ENCODE peak calls at places on chromosome X, in ten cellular contexts. I is left ventricle myocardium inferior, P is AG09309, X is HL-60, D is esophagus muscularis mucosa, C is lower lobe of right lung, V is tibial nerve, T is body of pancreas, K is astrocyte of the cerebellum, M is endodermal cell. E is an unnamed sample.
A peak's percentile ranks its signal among the peaks of the same experiment; 100 is the strongest.

GRCh38 chrX:74293343-74293946 is 10.5 kb upstream of the ZCCHC13 start:
- DNase-seq in I (peak; percentile 78), P (peak; percentile 29), X (peak; percentile 25), D (peak; percentile 92), C (peak; percentile 77), V (peak; percentile 40), T (peak; percentile 84), K (peak; percentile 28), M (peak; percentile 90), E (peak; percentile 73)

GRCh38 chrX:108584617-108585211 is 145.1 kb downstream of the COL4A5 start:
- DNase-seq in I (no peak), P (no peak), X (no peak), D (no peak), C (no peak), V (no peak), T (peak; percentile 10), K (no peak), M (peak; percentile 79), E (peak; percentile 9)

GRCh38 chrX:69277961-69278795 is 112.9 kb upstream of the PJA1 start:
- DNase-seq in I (no peak), P (no peak), X (no peak), D (no peak), C (no peak), V (no peak), T (no peak), K (no peak), M (peak; percentile 76), E (no peak)

GRCh38 chrX:155086202-155086840 is 15.0 kb downstream of the BRCC3 start:
- DNase-seq in I (no peak), P (no peak), X (no peak), D (no peak), C (no peak), V (no peak), T (peak; percentile 38), K (peak; percentile 5), M (peak; percentile 85), E (peak; percentile 67)

GRCh38 chrX:121641560-121641959 is 594.1 kb downstream of the GLUD2 start:
- DNase-seq in I (no peak), P (peak; percentile 24), X (no peak), D (no peak), C (no peak), V (no peak), T (no peak), K (peak; percentile 38), M (no peak), E (no peak)

GRCh38 chrX:140447150-140447549 is 57.7 kb downstream of the SOX3 start:
- DNase-seq in I (no peak), P (no peak), X (no peak), D (no peak), C (no peak), V (no peak), T (no peak), K (no peak), M (no peak), E (no peak)

GRCh38 chrX:102840871-102841705 is 96.0 kb upstream of the RAB40AL start:
- DNase-seq in I (no peak), P (no peak), X (no peak), D (no peak), C (no peak), V (no peak), T (no peak), K (no peak), M (no peak), E (no peak)

GRCh38 chrX:1870421-1870820 is 255.6 kb downstream of the ASMT start:
- DNase-seq in I (no peak), P (no peak), X (no peak), D (no peak), C (no peak), V (no peak), T (no peak), K (no peak), M (no peak), E (no peak)

GRCh38 chrX:104319346-104319745 is 64.6 kb upstream of the ESX1 start:
- DNase-seq in I (no peak), P (no peak), X (no peak), D (no peak), C (no peak), V (no peak), T (no peak), K (no peak), M (no peak), E (no peak)

GRCh38 chrX:70030242-70030823 is 19.4 kb downstream of the AWAT2 start:
- DNase-seq in I (no peak), P (no peak), X (peak; percentile 26), D (no peak), C (no peak), V (no peak), T (peak; percentile 45), K (no peak), M (peak; percentile 79), E (peak; percentile 70)

GRCh38 chrX:149074429-149074828 is 430.7 kb downstream of the IDS start:
- DNase-seq in I (peak; percentile 49), P (no peak), X (no peak), D (peak; percentile 81), C (no peak), V (peak; percentile 13), T (no peak), K (no peak), M (no peak), E (no peak)

GRCh38 chrX:141638601-141639000 is 49.1 kb downstream of the SPANXA2 start:
- DNase-seq in I (no peak), P (no peak), X (no peak), D (no peak), C (no peak), V (no peak), T (no peak), K (no peak), M (no peak), E (no peak)

GRCh38 chrX:21158678-21159077 is 215.5 kb upstream of the CNKSR2 start:
- DNase-seq in I (no peak), P (no peak), X (no peak), D (no peak), C (no peak), V (no peak), T (no peak), K (no peak), M (peak; percentile 49), E (no peak)

GRCh38 chrX:70336767-70337166 is 46.9 kb downstream of the KIF4A start:
- DNase-seq in I (no peak), P (no peak), X (no peak), D (no peak), C (no peak), V (no peak), T (no peak), K (no peak), M (no peak), E (no peak)

DNA sequence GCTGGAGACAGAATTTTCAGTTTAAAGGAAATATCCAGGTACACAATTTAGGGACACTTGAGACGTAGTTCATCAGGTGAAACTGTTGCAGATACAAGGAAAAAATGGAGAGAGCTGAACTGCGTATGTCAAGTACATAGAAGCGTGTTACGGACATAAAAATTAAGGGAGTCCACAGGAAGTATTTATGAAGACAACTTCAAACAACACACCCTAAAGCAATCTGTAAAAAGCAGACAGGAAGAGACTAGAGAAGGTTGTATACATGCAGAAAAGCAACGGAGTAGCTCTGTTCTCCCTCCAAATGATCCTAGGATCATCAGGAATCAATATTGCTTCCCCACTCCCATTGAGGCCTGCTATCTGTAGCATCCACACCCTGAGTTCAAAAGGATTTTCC is 5.8 kb downstream of the CASK start:
- DNase-seq in I (no peak), P (no peak), X (no peak), D (no peak), C (no peak), V (no peak), T (no peak), K (no peak), M (no peak), E (no peak)
- H3K4me3 ChIP-seq in I (no peak overlapping the region), P (no peak overlapping the region), X (no peak overlapping the region), D (no peak overlapping the region), C (no peak overlapping the region), V (no peak overlapping the region), T (no peak overlapping the region), K (no peak overlapping the region), M (no peak overlapping the region), E (no peak overlapping the region)

GRCh38 chrX:150203249-150203647 is 159.9 kb upstream of the MAMLD1 start:
- DNase-seq in I (no peak), P (no peak), X (no peak), D (no peak), C (no peak), V (no peak), T (no peak), K (no peak), M (no peak), E (no peak)

GRCh38 chrX:150202641-150203248 is 160.4 kb upstream of the MAMLD1 start:
- DNase-seq in I (no peak), P (no peak), X (peak; percentile 43), D (no peak), C (no peak), V (no peak), T (no peak), K (no peak), M (no peak), E (no peak)

GRCh38 chrX:150201841-150202240 is 161.3 kb upstream of the MAMLD1 start:
- DNase-seq in I (no peak), P (no peak), X (no peak), D (no peak), C (no peak), V (no peak), T (no peak), K (no peak), M (no peak), E (no peak)

GRCh38 chrX:150207733-150208132 is 155.4 kb upstream of the MAMLD1 start:
- DNase-seq in I (no peak), P (no peak), X (no peak), D (no peak), C (no peak), V (no peak), T (no peak), K (no peak), M (no peak), E (no peak)

DNA sequence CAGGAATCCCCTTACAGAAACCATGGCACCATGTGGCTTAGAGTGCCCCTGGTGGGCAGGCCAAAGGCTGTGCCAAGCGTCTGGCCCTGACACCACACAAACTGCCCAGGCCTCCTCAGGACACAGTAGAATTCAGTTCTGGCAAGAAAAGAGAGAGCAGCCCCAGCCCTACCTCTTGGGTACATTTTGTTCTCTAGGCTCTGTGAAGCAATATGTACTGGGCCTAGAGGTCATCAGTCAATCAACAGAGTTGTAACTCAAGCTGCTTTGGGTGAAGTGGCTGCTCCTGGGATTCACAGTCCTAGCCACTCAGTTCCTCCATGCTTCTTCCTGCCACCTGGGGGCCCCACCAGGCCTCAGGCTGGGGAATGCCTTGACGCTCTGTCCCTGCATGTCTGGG is 158.1 kb upstream of the MAMLD1 start:
- DNase-seq in I (no peak), P (no peak), X (no peak), D (no peak), C (no peak), V (no peak), T (peak; percentile 21), K (no peak), M (no peak), E (no peak)
- TF ChIP-seq CTCF in I (no peak), P (peak; percentile 4), X (no peak), D (no peak), C (no peak), V (no peak), T (no peak), K (no peak), M (peak; percentile 35), E (no peak)

GRCh38 chrX:133984857-133985163 is 584 bp downstream of the GPC3 start:
- DNase-seq in I (no peak), P (no peak), X (no peak), D (no peak), C (no peak), V (no peak), T (no peak), K (no peak), M (no peak), E (no peak)
- H3K4me3 ChIP-seq in I (peak overlapping the region; percentile 55), P (no peak overlapping the region), X (no peak overlapping the region), D (peak overlapping the region; percentile 64), C (peak overlapping the region; percentile 44), V (peak overlapping the region; percentile 30), T (no peak overlapping the region), K (no peak overlapping the region), M (peak overlapping the region; percentile 75), E (no peak overlapping the region)

GRCh38 chrX:150929058-150929457 is 30.6 kb upstream of the CD99L2 start:
- DNase-seq in I (no peak), P (no peak), X (no peak), D (no peak), C (no peak), V (no peak), T (no peak), K (no peak), M (no peak), E (no peak)
- TF ChIP-seq CTCF in I (no peak), P (no peak), X (no peak), D (no peak), C (no peak), V (no peak), T (no peak), K (no peak), M (no peak), E (no peak)